ENCODE peak calls at places on chromosomes 1 and 21, in four cellular contexts. T, P, D and S are unnamed samples.
A peak's percentile ranks its signal among the peaks of the same experiment; 100 is the strongest.

GRCh38 chr21:35046880-35047229 is 2.2 kb downstream of the RUNX1 start:
- DNase-seq in T (no peak), P (no peak), D (no peak), S (no peak)

GRCh38 chr1:111203681-111204210 is 3.3 kb upstream of the DENND2D start:
- DNase-seq in T (peak; percentile 83), P (peak; percentile 88), D (no peak), S (peak; percentile 96)

GRCh38 chr1:22699629-22700028 is 11.0 kb upstream of the EPHB2 start:
- DNase-seq in T (no peak), P (no peak), D (no peak), S (no peak)

GRCh38 chr1:22318279-22318983 is 133.2 kb upstream of the ZBTB40 start:
- DNase-seq in T (no peak), P (no peak), D (no peak), S (peak; percentile 55)

GRCh38 chr1:50272923-50273322 is 150.3 kb downstream of the DMRTA2 start:
- DNase-seq in T (no peak), P (no peak), D (no peak), S (no peak)

GRCh38 chr1:115134850-115135484 is 45.7 kb upstream of the TSPAN2 start:
- DNase-seq in T (no peak), P (no peak), D (peak; percentile 70), S (no peak)

GRCh38 chr1:26539722-26540121 is 10.2 kb downstream of the RPS6KA1 start:
- DNase-seq in T (no peak), P (no peak), D (no peak), S (peak; percentile 57)

GRCh38 chr1:41500378-41500777 is 15.9 kb upstream of the EDN2 start:
- DNase-seq in T (peak; percentile 73), P (peak; percentile 88), D (no peak), S (peak; percentile 93)

GRCh38 chr1:226061793-226062557 is 541 bp upstream of the H3-3A start:
- DNase-seq in T (peak; percentile 90), P (peak; percentile 83), D (no peak), S (peak; percentile 94)

GRCh38 chr21:27564684-27565280 is 597.9 kb upstream of the ADAMTS5 start:
- DNase-seq in T (peak; percentile 33), P (peak; percentile 74), D (no peak), S (no peak)

GRCh38 chr21:44765231-44766013 is 36.2 kb downstream of the UBE2G2 start:
- DNase-seq in T (no peak), P (no peak), D (no peak), S (no peak)

GRCh38 chr21:31298618-31299269 is 45.3 kb downstream of the TIAM1 start:
- DNase-seq in T (no peak), P (no peak), D (no peak), S (no peak)

GRCh38 chr1:71191520-71191919 is 110.7 kb upstream of the ZRANB2 start:
- DNase-seq in T (no peak), P (no peak), D (no peak), S (no peak)

GRCh38 chr1:109112056-109112651 is 1.8 kb upstream of the ELAPOR1 start:
- DNase-seq in T (no peak), P (no peak), D (no peak), S (no peak)

GRCh38 chr1:212283741-212284140 is 1.5 kb upstream of the PPP2R5A start:
- DNase-seq in T (no peak), P (no peak), D (no peak), S (no peak)

GRCh38 chr1:164754088-164754600 is 195.2 kb downstream of the PBX1 start:
- DNase-seq in T (peak; percentile 39), P (peak; percentile 35), D (no peak), S (no peak)

GRCh38 chr1:14959295-14959694 is 194.3 kb upstream of the TMEM51 start:
- DNase-seq in T (no peak), P (no peak), D (no peak), S (peak; percentile 25)

GRCh38 chr1:22024485-22025367 is 23.3 kb downstream of the CELA3A start:
- DNase-seq in T (peak; percentile 59), P (peak; percentile 64), D (no peak), S (peak; percentile 88)

GRCh38 chr1:236067854-236068454 is 3.1 kb upstream of the NID1 start:
- DNase-seq in T (no peak), P (no peak), D (no peak), S (no peak)

GRCh38 chr1:47732489-47732888 is 264.7 kb downstream of the TRABD2B start:
- DNase-seq in T (no peak), P (no peak), D (no peak), S (no peak)

GRCh38 chr1:16067933-16068332 is 5.5 kb downstream of the FAM131C start:
- DNase-seq in T (no peak), P (no peak), D (no peak), S (no peak)

GRCh38 chr1:159957824-159958268 is 3.8 kb upstream of the SLAMF9 start:
- DNase-seq in T (no peak), P (no peak), D (no peak), S (no peak)

GRCh38 chr1:39973503-39974135 is 18.7 kb downstream of the MFSD2A start:
- DNase-seq in T (peak; percentile 84), P (peak; percentile 87), D (no peak), S (peak; percentile 85)

GRCh38 chr1:117215733-117216462 is 5.2 kb upstream of the VTCN1 start:
- DNase-seq in T (peak; percentile 39), P (no peak), D (no peak), S (peak; percentile 66)

GRCh38 chr1:118275716-118276115 is 90.7 kb upstream of the SPAG17 start:
- DNase-seq in T (no peak), P (no peak), D (no peak), S (no peak)

GRCh38 chr1:23100074-23100748 is 68.4 kb downstream of the LUZP1 start:
- DNase-seq in T (no peak), P (no peak), D (peak; percentile 95), S (no peak)

GRCh38 chr1:156592158-156592909 is 758 bp downstream of the NAXE start:
- DNase-seq in T (no peak), P (no peak), D (no peak), S (no peak)

GRCh38 chr1:44030606-44031050 is 634 bp downstream of the SLC6A9 start:
- DNase-seq in T (peak; percentile 69), P (no peak), D (no peak), S (no peak)

GRCh38 chr21:37767984-37768383 is 148.3 kb downstream of the KCNJ6 start:
- DNase-seq in T (no peak), P (no peak), D (no peak), S (no peak)

GRCh38 chr1:183956559-183957188 is 80.9 kb downstream of the COLGALT2 start:
- DNase-seq in T (no peak), P (peak; percentile 26), D (peak; percentile 67), S (no peak)